ENCODE peak calls at places on chromosomes 6 and 20, in five cellular contexts. M is fibroblast of pulmonary artery, L is LNCaP clone FGC, C is colonic mucosa, B is cardiac fibroblast. R is an unnamed sample.

GRCh38 chr6:90296346-90297123 is at the start of gene BACH2:
- DNase-seq in M (peak), L (no peak), C (peak), B (peak), R (peak)

GRCh38 chr6:156582509-156582992 is 194.6 kb upstream of the ARID1B start:
- DNase-seq in M (no peak), L (no peak), C (no peak), B (no peak), R (no peak)

GRCh38 chr6:80728340-80728739 is 621.9 kb downstream of the BCKDHB start:
- DNase-seq in M (no peak), L (no peak), C (no peak), B (no peak), R (no peak)

GRCh38 chr6:112311950-112312547 is 35.1 kb upstream of the RFPL4B start:
- DNase-seq in M (peak), L (no peak), C (no peak), B (peak), R (peak)

GRCh38 chr6:133895573-133896343 is 6.8 kb downstream of the TCF21 start:
- DNase-seq in M (peak), L (no peak), C (no peak), B (peak), R (no peak)

GRCh38 chr6:67722861-67723261 is 912.2 kb upstream of the ADGRB3 start:
- DNase-seq in M (no peak), L (no peak), C (no peak), B (no peak), R (no peak)

GRCh38 chr6:37565267-37566208 is 65.8 kb upstream of the CCDC167 start:
- DNase-seq in M (peak), L (no peak), C (no peak), B (no peak), R (no peak)

GRCh38 chr6:408599-409102 is 17.1 kb downstream of the IRF4 start:
- DNase-seq in M (peak), L (no peak), C (no peak), B (peak), R (no peak)

GRCh38 chr20:50353289-50353961 is 156.8 kb upstream of the PTPN1 start:
- DNase-seq in M (no peak), L (no peak), C (no peak), B (no peak), R (peak)

GRCh38 chr20:13868331-13868730 is 83.5 kb downstream of the NDUFAF5 start:
- DNase-seq in M (peak), L (no peak), C (no peak), B (peak), R (no peak)

GRCh38 chr6:138856654-138857053 is 60.8 kb downstream of the ECT2L start:
- DNase-seq in M (no peak), L (no peak), C (no peak), B (peak), R (no peak)

GRCh38 chr6:106113256-106113954 is 27.3 kb downstream of the PRDM1 start:
- DNase-seq in M (no peak), L (no peak), C (no peak), B (peak), R (peak)

GRCh38 chr20:46282669-46283068 is 25.6 kb downstream of the CDH22 start:
- DNase-seq in M (no peak), L (no peak), C (no peak), B (no peak), R (no peak)

GRCh38 chr6:25286891-25287290 is 7.7 kb downstream of the CARMIL1 start:
- DNase-seq in M (no peak), L (no peak), C (no peak), B (no peak), R (no peak)
- TF ChIP-seq CTCF in M (no peak), L (no peak), C (no peak), B (no peak), R (no peak)

DNA sequence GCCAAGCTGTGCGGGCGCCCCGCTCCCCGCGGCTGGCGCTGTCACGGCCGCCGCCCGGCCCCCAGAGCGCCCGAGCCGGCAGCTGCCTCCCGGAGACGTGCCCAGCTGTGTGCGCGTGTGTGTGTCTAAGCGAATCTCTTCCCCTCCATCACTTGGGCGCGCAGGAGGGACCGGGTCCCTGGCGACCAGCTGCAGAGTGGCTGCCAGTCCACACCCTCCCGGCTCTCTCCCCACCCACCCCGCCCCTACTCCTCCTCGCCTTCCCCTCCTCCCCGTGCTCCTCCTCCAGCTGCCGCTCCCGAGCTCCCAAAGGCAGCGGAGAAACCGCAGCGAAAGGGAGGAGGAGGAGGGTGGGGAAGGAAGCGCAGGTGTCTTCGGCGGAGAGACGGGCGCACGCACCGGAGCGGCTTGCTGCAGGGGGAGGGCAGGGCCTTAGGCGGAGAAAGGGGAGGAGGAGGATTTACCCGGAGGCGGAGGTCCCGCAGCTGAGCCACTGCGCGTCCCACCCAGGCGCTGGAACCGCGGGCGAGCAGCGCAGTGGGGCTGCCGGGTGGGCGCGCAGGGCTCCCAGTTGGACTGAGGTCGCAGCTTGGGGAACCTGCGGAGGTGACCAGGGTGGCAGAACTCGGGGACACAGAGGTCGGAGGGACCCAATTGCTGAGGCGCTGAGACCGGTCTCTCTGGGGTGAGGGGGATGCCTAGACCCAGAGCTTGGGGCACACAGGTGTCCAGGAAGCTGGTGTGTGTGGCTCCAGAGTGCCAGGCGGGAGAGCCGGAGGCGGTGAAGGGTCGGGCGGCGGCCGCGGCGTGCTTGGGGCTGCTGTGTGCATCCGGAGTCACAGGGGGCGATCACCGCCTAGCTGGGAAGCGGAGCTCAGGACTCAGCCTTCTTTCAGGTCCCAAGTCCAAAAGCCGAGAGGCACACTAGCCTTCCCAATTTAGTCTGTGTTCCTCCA is at the start of gene HS3ST5:
- DNase-seq in M (peak), L (no peak), C (peak), B (peak), R (peak)
- TF ChIP-seq CTCF in M (peak), L (peak), C (no peak), B (no peak), R (no peak)

DNA sequence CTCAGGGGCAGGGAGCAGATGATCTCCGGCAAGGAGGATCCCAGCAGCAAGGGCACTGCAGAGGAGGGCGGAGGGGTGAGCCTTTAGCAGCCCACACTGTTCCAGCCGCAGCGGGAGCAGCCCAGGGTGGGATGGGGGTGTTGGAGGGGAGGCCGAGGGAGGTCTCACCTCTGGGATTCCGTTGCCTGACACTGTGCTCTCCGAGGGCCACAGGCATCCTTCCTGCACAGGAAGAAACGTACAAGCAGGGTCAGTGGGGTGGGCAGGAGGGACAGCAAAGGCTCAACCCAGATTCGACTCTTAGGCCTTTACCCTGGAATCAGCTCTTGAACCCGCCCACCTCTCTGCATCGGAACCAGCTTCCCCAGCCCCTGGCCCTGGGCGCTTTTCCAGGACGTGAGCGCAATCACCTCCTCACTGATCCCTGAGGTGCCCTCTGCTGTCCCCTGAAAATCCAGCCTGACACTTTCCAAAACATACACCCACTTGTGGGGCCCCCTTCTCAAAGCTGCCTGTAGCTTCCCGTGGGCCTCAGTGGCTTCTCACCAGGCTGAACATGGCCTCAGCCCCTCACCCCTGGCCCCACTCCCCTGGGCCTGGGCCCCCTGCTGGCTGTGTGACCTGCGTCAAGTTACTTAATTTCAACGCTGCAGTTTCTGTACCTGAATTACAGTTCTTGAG is 32.8 kb upstream of the ZBP1 start:
- DNase-seq in M (no peak), L (no peak), C (peak), B (no peak), R (no peak)
- TF ChIP-seq CTCF in M (no peak), L (no peak), C (no peak), B (no peak), R (no peak)

DNA sequence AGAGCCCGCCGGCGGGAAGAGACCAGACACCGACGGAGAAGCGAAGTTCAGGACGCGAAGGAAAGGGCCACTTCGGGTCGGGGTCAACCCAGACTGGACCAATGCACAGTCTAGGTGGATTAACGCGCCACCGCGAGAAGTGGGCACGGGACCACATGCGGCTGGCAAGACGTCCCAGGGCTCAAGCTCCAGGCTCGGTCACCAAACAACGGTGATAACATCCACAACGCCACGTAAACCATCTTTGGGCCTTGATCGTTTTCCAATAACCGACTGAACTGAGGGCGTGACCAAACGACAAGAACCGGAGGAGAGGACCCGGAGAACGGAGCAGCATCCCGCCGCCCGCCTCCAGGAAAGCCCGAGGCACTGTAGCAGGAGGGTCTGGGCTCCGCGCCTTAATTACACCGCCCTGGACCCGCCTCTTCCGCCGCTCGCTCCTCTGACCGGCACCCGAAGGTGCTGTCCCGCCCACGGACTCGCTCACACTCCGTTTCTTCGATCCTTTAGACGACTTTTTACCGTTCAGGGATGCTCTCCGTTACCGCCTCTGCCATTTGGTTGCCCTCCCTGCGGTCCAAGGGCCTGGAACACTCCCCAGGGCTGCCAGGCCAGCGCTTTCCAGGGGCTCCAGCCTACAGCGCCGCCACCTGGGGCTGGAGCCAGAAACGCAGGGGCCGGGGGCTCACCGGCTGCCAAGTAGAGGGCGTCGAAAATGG is 44.1 kb downstream of the DPPA5 start:
- DNase-seq in M (peak), L (peak), C (peak), B (peak), R (peak)
- TF ChIP-seq CTCF in M (peak), L (peak), C (no peak), B (peak), R (peak)

DNA sequence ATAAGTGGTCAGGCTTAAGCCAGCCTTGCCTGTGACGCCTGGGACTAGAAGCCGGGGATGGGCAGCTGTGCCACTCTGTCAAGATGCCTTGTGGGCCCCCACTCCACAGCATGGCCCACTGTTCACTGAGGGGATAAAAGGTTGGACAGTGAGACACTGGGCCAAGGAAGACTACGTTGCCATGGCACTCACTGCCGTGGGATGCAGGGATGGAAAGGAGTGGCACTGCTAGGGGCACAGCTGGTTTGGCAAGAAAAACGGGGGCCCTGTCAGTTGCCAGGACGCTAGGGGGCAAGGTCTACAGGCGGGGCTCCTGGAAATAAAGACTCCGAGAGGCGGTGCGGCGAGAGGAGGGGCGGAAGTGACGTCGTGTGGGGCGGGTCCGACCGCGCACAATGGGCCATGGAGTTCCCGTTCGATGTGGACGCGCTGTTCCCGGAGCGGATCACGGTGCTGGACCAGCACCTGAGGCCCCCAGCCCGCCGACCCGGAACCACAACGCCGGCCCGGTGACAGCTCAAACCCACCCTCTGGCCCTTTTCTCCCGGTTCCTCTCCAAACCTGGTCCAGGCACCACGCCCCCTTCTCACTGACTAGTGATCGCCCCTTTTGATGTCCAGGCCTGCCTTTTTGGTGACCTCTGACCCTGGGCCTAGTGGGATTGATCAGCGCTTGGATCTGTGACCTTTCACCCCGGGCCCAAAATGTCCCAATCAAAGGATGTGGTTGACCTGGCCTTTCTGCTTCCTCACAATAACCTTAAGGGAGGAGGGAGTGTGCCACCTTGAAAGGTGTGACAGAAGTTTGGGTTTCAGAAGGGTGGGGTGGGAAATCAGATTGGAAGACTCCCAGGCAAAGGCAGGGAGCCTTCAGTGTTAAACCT is at the start of gene ATAT1:
- DNase-seq in M (peak), L (no peak), C (peak), B (peak), R (peak)
- TF ChIP-seq CTCF in M (peak), L (peak), C (no peak), B (peak), R (peak)

GRCh38 chr20:2820084-2820895 is 4.1 kb downstream of the TMEM239 start:
- DNase-seq in M (peak), L (no peak), C (no peak), B (peak), R (no peak)
- TF ChIP-seq CTCF in M (no peak), L (no peak), C (no peak), B (no peak), R (no peak)

DNA sequence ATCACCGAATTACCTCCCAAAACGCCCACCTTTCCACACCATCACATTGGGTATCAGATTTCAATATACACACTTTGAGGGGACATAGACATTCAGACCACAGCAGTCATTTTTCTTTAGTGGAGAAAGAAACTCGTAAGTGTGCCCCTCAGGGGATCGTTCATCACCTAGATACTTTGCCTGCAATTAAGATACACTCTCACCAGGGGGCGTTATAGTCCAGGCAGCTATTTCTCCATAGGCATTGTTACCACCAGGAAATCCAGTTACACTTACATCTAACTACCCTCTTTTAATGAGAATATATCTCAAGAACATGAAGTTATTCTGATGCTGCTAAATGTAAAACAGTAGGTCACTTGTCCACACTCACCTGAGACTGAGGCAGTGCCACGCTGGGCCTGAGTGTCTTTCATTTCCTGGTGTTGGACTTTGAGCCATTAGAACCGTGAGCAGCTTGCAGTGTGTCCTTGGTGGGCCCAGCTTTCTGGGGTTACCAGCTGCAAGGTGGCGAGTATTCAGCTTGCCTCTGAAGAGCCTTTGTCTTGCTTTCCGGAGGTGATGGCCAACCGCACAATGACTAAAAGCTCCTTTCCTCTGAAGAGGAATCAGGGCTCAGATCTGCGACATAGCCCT is 35.1 kb upstream of the UNC93A start:
- DNase-seq in M (no peak), L (no peak), C (no peak), B (no peak), R (no peak)
- TF ChIP-seq CTCF in M (no peak), L (no peak), C (no peak), B (no peak), R (peak)

R was measured in activated CD8-positive, alpha-beta T cell treated with anti-CD3 and anti-CD28 coated beads for 36 hours.